ENCODE peak calls at places on chromosomes 13 and 19, in seven cellular contexts. One of them, this sample, is unnamed.

GRCh38 chr19:17138937-17139598 is 63.5 kb downstream of the MYO9B start:
- ATAC-seq in Panc1: no peak
- ATAC-seq in activated T-cell treated with anti-CD3 and anti-CD28 coated beads, Interleukin-2, amount 50 U/mL, for 72 hours: no peak
- ATAC-seq in CD4-positive, CD25-positive, alpha-beta regulatory T cell: no peak
- ATAC-seq in upper lobe of left lung: peak
- ATAC-seq in stimulated activated effector memory CD8-positive, alpha-beta T cell treated with anti-CD3 and anti-CD28 coated beads, Interleukin-12 subunit alpha, Interleukin-12 subunit beta, amount 100 ng/mL, for 72 hours: no peak
- ATAC-seq in upper lobe of right lung: peak
- ATAC-seq in this sample: no peak

GRCh38 chr13:59166174-59166573 is 997.6 kb downstream of the DIAPH3 start:
- ATAC-seq in Panc1: no peak
- ATAC-seq in activated T-cell treated with anti-CD3 and anti-CD28 coated beads, Interleukin-2, amount 50 U/mL, for 72 hours: no peak
- ATAC-seq in CD4-positive, CD25-positive, alpha-beta regulatory T cell: no peak
- ATAC-seq in upper lobe of left lung: no peak
- ATAC-seq in stimulated activated effector memory CD8-positive, alpha-beta T cell treated with anti-CD3 and anti-CD28 coated beads, Interleukin-12 subunit alpha, Interleukin-12 subunit beta, amount 100 ng/mL, for 72 hours: no peak
- ATAC-seq in upper lobe of right lung: no peak
- ATAC-seq in this sample: no peak

GRCh38 chr19:50794074-50794777 is 4.0 kb downstream of the ACP4 start:
- ATAC-seq in Panc1: peak
- ATAC-seq in activated T-cell treated with anti-CD3 and anti-CD28 coated beads, Interleukin-2, amount 50 U/mL, for 72 hours: peak
- ATAC-seq in CD4-positive, CD25-positive, alpha-beta regulatory T cell: peak
- ATAC-seq in upper lobe of left lung: no peak
- ATAC-seq in stimulated activated effector memory CD8-positive, alpha-beta T cell treated with anti-CD3 and anti-CD28 coated beads, Interleukin-12 subunit alpha, Interleukin-12 subunit beta, amount 100 ng/mL, for 72 hours: peak
- ATAC-seq in upper lobe of right lung: no peak
- ATAC-seq in this sample: peak

GRCh38 chr19:41575998-41576397 is at the start of gene CEACAM21:
- ATAC-seq in Panc1: no peak
- ATAC-seq in activated T-cell treated with anti-CD3 and anti-CD28 coated beads, Interleukin-2, amount 50 U/mL, for 72 hours: peak
- ATAC-seq in CD4-positive, CD25-positive, alpha-beta regulatory T cell: peak
- ATAC-seq in upper lobe of left lung: peak
- ATAC-seq in stimulated activated effector memory CD8-positive, alpha-beta T cell treated with anti-CD3 and anti-CD28 coated beads, Interleukin-12 subunit alpha, Interleukin-12 subunit beta, amount 100 ng/mL, for 72 hours: peak
- ATAC-seq in upper lobe of right lung: peak
- ATAC-seq in this sample: peak

GRCh38 chr13:92602560-92602959 is 624.0 kb upstream of the GPC6 start:
- ATAC-seq in Panc1: no peak
- ATAC-seq in activated T-cell treated with anti-CD3 and anti-CD28 coated beads, Interleukin-2, amount 50 U/mL, for 72 hours: no peak
- ATAC-seq in CD4-positive, CD25-positive, alpha-beta regulatory T cell: no peak
- ATAC-seq in upper lobe of left lung: no peak
- ATAC-seq in stimulated activated effector memory CD8-positive, alpha-beta T cell treated with anti-CD3 and anti-CD28 coated beads, Interleukin-12 subunit alpha, Interleukin-12 subunit beta, amount 100 ng/mL, for 72 hours: no peak
- ATAC-seq in upper lobe of right lung: no peak
- ATAC-seq in this sample: no peak

GRCh38 chr13:72194531-72194930 is 327.5 kb upstream of the DACH1 start:
- ATAC-seq in Panc1: no peak
- ATAC-seq in activated T-cell treated with anti-CD3 and anti-CD28 coated beads, Interleukin-2, amount 50 U/mL, for 72 hours: no peak
- ATAC-seq in CD4-positive, CD25-positive, alpha-beta regulatory T cell: no peak
- ATAC-seq in upper lobe of left lung: no peak
- ATAC-seq in stimulated activated effector memory CD8-positive, alpha-beta T cell treated with anti-CD3 and anti-CD28 coated beads, Interleukin-12 subunit alpha, Interleukin-12 subunit beta, amount 100 ng/mL, for 72 hours: no peak
- ATAC-seq in upper lobe of right lung: no peak
- ATAC-seq in this sample: no peak

GRCh38 chr19:1237754-1238372 is at the start of gene CBARP:
- ATAC-seq in Panc1: peak
- ATAC-seq in activated T-cell treated with anti-CD3 and anti-CD28 coated beads, Interleukin-2, amount 50 U/mL, for 72 hours: peak
- ATAC-seq in CD4-positive, CD25-positive, alpha-beta regulatory T cell: no peak
- ATAC-seq in upper lobe of left lung: no peak
- ATAC-seq in stimulated activated effector memory CD8-positive, alpha-beta T cell treated with anti-CD3 and anti-CD28 coated beads, Interleukin-12 subunit alpha, Interleukin-12 subunit beta, amount 100 ng/mL, for 72 hours: no peak
- ATAC-seq in upper lobe of right lung: no peak
- ATAC-seq in this sample: no peak

GRCh38 chr19:46654621-46655152 is 6.3 kb downstream of the DACT3 start:
- ATAC-seq in Panc1: no peak
- ATAC-seq in activated T-cell treated with anti-CD3 and anti-CD28 coated beads, Interleukin-2, amount 50 U/mL, for 72 hours: no peak
- ATAC-seq in CD4-positive, CD25-positive, alpha-beta regulatory T cell: no peak
- ATAC-seq in upper lobe of left lung: no peak
- ATAC-seq in stimulated activated effector memory CD8-positive, alpha-beta T cell treated with anti-CD3 and anti-CD28 coated beads, Interleukin-12 subunit alpha, Interleukin-12 subunit beta, amount 100 ng/mL, for 72 hours: no peak
- ATAC-seq in upper lobe of right lung: no peak
- ATAC-seq in this sample: no peak

GRCh38 chr13:112767506-112768471 is 78.0 kb downstream of the ATP11A start:
- ATAC-seq in Panc1: no peak
- ATAC-seq in activated T-cell treated with anti-CD3 and anti-CD28 coated beads, Interleukin-2, amount 50 U/mL, for 72 hours: no peak
- ATAC-seq in CD4-positive, CD25-positive, alpha-beta regulatory T cell: peak
- ATAC-seq in upper lobe of left lung: peak
- ATAC-seq in stimulated activated effector memory CD8-positive, alpha-beta T cell treated with anti-CD3 and anti-CD28 coated beads, Interleukin-12 subunit alpha, Interleukin-12 subunit beta, amount 100 ng/mL, for 72 hours: peak
- ATAC-seq in upper lobe of right lung: peak
- ATAC-seq in this sample: peak

GRCh38 chr13:41639955-41640780 is 182.8 kb downstream of the RGCC start:
- ATAC-seq in Panc1: no peak
- ATAC-seq in activated T-cell treated with anti-CD3 and anti-CD28 coated beads, Interleukin-2, amount 50 U/mL, for 72 hours: no peak
- ATAC-seq in CD4-positive, CD25-positive, alpha-beta regulatory T cell: no peak
- ATAC-seq in upper lobe of left lung: peak
- ATAC-seq in stimulated activated effector memory CD8-positive, alpha-beta T cell treated with anti-CD3 and anti-CD28 coated beads, Interleukin-12 subunit alpha, Interleukin-12 subunit beta, amount 100 ng/mL, for 72 hours: no peak
- ATAC-seq in upper lobe of right lung: peak
- ATAC-seq in this sample: no peak

GRCh38 chr19:30799854-30800755 is 427.9 kb downstream of the ZNF536 start:
- ATAC-seq in Panc1: peak
- ATAC-seq in activated T-cell treated with anti-CD3 and anti-CD28 coated beads, Interleukin-2, amount 50 U/mL, for 72 hours: no peak
- ATAC-seq in CD4-positive, CD25-positive, alpha-beta regulatory T cell: no peak
- ATAC-seq in upper lobe of left lung: no peak
- ATAC-seq in stimulated activated effector memory CD8-positive, alpha-beta T cell treated with anti-CD3 and anti-CD28 coated beads, Interleukin-12 subunit alpha, Interleukin-12 subunit beta, amount 100 ng/mL, for 72 hours: no peak
- ATAC-seq in upper lobe of right lung: peak
- ATAC-seq in this sample: no peak

GRCh38 chr13:111201304-111201940 is 86.3 kb downstream of the ARHGEF7 start:
- ATAC-seq in Panc1: no peak
- ATAC-seq in activated T-cell treated with anti-CD3 and anti-CD28 coated beads, Interleukin-2, amount 50 U/mL, for 72 hours: peak
- ATAC-seq in CD4-positive, CD25-positive, alpha-beta regulatory T cell: no peak
- ATAC-seq in upper lobe of left lung: no peak
- ATAC-seq in stimulated activated effector memory CD8-positive, alpha-beta T cell treated with anti-CD3 and anti-CD28 coated beads, Interleukin-12 subunit alpha, Interleukin-12 subunit beta, amount 100 ng/mL, for 72 hours: no peak
- ATAC-seq in upper lobe of right lung: no peak
- ATAC-seq in this sample: peak

GRCh38 chr19:49432141-49433073 is 7.2 kb downstream of the GFY start:
- ATAC-seq in Panc1: no peak
- ATAC-seq in activated T-cell treated with anti-CD3 and anti-CD28 coated beads, Interleukin-2, amount 50 U/mL, for 72 hours: peak
- ATAC-seq in CD4-positive, CD25-positive, alpha-beta regulatory T cell: peak
- ATAC-seq in upper lobe of left lung: no peak
- ATAC-seq in stimulated activated effector memory CD8-positive, alpha-beta T cell treated with anti-CD3 and anti-CD28 coated beads, Interleukin-12 subunit alpha, Interleukin-12 subunit beta, amount 100 ng/mL, for 72 hours: peak
- ATAC-seq in upper lobe of right lung: peak
- ATAC-seq in this sample: peak

GRCh38 chr19:53907690-53908089 is 1.4 kb upstream of the CACNG7 start:
- ATAC-seq in Panc1: peak
- ATAC-seq in activated T-cell treated with anti-CD3 and anti-CD28 coated beads, Interleukin-2, amount 50 U/mL, for 72 hours: peak
- ATAC-seq in CD4-positive, CD25-positive, alpha-beta regulatory T cell: no peak
- ATAC-seq in upper lobe of left lung: no peak
- ATAC-seq in stimulated activated effector memory CD8-positive, alpha-beta T cell treated with anti-CD3 and anti-CD28 coated beads, Interleukin-12 subunit alpha, Interleukin-12 subunit beta, amount 100 ng/mL, for 72 hours: no peak
- ATAC-seq in upper lobe of right lung: no peak
- ATAC-seq in this sample: no peak

This sample was measured in stimulated activated memory B cell treated with anti-CD40 and anti-IgM and Interleukin-4, amounts not matched to agents 10 μg/mL and 1 μg/mL and 100 μg/mL, for 72 hours.